ENCODE peak calls at places on chromosomes 7 and 10, in nine cellular contexts. M is tibial artery, S is gastrocnemius medialis, G is heart right ventricle, W is AG04450, N is ovary, L is kidney, F is brain microvascular endothelial cell, J is uterus. T is an unnamed sample.

GRCh38 chr10:126500866-126501265 is 112.6 kb upstream of the ADAM12 start:
- DNase-seq in M (no peak), S (no peak), G (no peak), W (peak; percentile 27), N (no peak), L (no peak), F (peak; percentile 35), J (no peak), T (no peak)

GRCh38 chr10:114684822-114685209 is 26.7 kb upstream of the ABLIM1 start:
- DNase-seq in M (no peak), S (no peak), G (peak; percentile 43), W (peak; percentile 39), N (no peak), L (no peak), F (peak; percentile 72), J (no peak), T (no peak)

GRCh38 chr7:82384779-82385178 is 58.8 kb downstream of the CACNA2D1 start:
- DNase-seq in M (no peak), S (no peak), G (no peak), W (no peak), N (no peak), L (no peak), F (no peak), J (no peak), T (no peak)

GRCh38 chr10:43822509-43823236 is 174.0 kb upstream of the ZNF32 start:
- DNase-seq in M (no peak), S (no peak), G (no peak), W (no peak), N (no peak), L (no peak), F (no peak), J (no peak), T (no peak)

GRCh38 chr10:36765777-36766176 is 359.6 kb upstream of the ANKRD30A start:
- DNase-seq in M (no peak), S (no peak), G (no peak), W (peak; percentile 10), N (no peak), L (no peak), F (peak; percentile 30), J (no peak), T (no peak)

GRCh38 chr10:42984761-42985325 is 92.0 kb upstream of the RET start:
- DNase-seq in M (peak; percentile 51), S (no peak), G (no peak), W (no peak), N (peak; percentile 3), L (peak; percentile 65), F (no peak), J (no peak), T (no peak)

GRCh38 chr7:98133181-98133580 is 26.5 kb downstream of the LMTK2 start:
- DNase-seq in M (no peak), S (no peak), G (no peak), W (no peak), N (no peak), L (no peak), F (peak; percentile 5), J (no peak), T (no peak)

GRCh38 chr10:125002423-125003145 is 60.7 kb downstream of the ZRANB1 start:
- DNase-seq in M (peak; percentile 63), S (peak; percentile 17), G (peak; percentile 13), W (no peak), N (peak; percentile 31), L (peak; percentile 37), F (no peak), J (peak; percentile 14), T (peak; percentile 51)

GRCh38 chr10:131818510-131819234 is 82.1 kb upstream of the PPP2R2D start:
- DNase-seq in M (no peak), S (no peak), G (no peak), W (no peak), N (no peak), L (peak; percentile 52), F (no peak), J (no peak), T (peak; percentile 24)

GRCh38 chr7:88928266-88928665 is 132.7 kb upstream of the TEX47 start:
- DNase-seq in M (no peak), S (no peak), G (no peak), W (no peak), N (no peak), L (no peak), F (no peak), J (no peak), T (no peak)

GRCh38 chr7:139916717-139917395 is 87.8 kb downstream of the TBXAS1 start:
- DNase-seq in M (no peak), S (no peak), G (no peak), W (no peak), N (no peak), L (no peak), F (no peak), J (no peak), T (no peak)

GRCh38 chr10:14421941-14422340 is 91.2 kb upstream of the FRMD4A start:
- DNase-seq in M (no peak), S (no peak), G (no peak), W (no peak), N (no peak), L (no peak), F (no peak), J (no peak), T (no peak)

GRCh38 chr10:30747633-30748032 is 118.1 kb upstream of the LYZL2 start:
- DNase-seq in M (no peak), S (no peak), G (no peak), W (peak; percentile 15), N (no peak), L (no peak), F (peak; percentile 38), J (no peak), T (no peak)

GRCh38 chr10:129375912-129376311 is 91.1 kb upstream of the MGMT start:
- DNase-seq in M (no peak), S (no peak), G (no peak), W (no peak), N (no peak), L (no peak), F (no peak), J (no peak), T (no peak)

GRCh38 chr7:27235387-27236052 is 7.1 kb upstream of the EVX1 start:
- DNase-seq in M (no peak), S (no peak), G (no peak), W (no peak), N (no peak), L (peak; percentile 83), F (peak; percentile 11), J (peak; percentile 46), T (peak; percentile 79)

GRCh38 chr7:2824678-2825461 is 19.2 kb downstream of the GNA12 start:
- DNase-seq in M (no peak), S (no peak), G (no peak), W (no peak), N (no peak), L (no peak), F (no peak), J (no peak), T (no peak)

GRCh38 chr7:2978403-2978802 is 65.3 kb downstream of the CARD11 start:
- DNase-seq in M (peak; percentile 69), S (no peak), G (no peak), W (no peak), N (peak; percentile 34), L (peak; percentile 91), F (no peak), J (no peak), T (no peak)

GRCh38 chr10:132560248-132560731 is 22.7 kb downstream of the INPP5A start:
- DNase-seq in M (no peak), S (no peak), G (no peak), W (no peak), N (no peak), L (no peak), F (no peak), J (no peak), T (no peak)

GRCh38 chr7:79051915-79052314 is 401.6 kb downstream of the MAGI2 start:
- DNase-seq in M (no peak), S (no peak), G (no peak), W (no peak), N (no peak), L (no peak), F (peak; percentile 2), J (no peak), T (no peak)

DNA sequence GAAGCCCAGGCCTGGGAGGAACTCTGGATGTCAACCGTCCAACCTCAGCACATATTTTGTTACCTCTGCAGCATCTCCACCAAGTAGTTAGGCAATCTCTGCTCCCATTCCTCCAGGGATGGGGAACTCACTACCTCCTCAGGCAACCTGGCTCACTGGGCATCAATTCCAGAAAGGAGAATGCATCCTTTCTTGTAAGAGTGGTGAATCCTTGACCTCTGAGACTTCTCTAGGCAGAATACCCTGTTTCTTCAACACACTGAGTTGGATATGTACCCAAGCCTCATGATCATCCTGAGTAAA is 136.7 kb upstream of the ZMIZ1 start:
- DNase-seq in M (no peak), S (no peak), G (no peak), W (no peak), N (no peak), L (no peak), F (no peak), J (no peak), T (no peak)
- H3K4me3 ChIP-seq in M (no peak overlapping the region), S (no peak overlapping the region), G (no peak overlapping the region), W (no peak overlapping the region), N (no peak overlapping the region), L (no peak overlapping the region), F (no peak overlapping the region), J (no peak overlapping the region), T (no peak overlapping the region)

DNA sequence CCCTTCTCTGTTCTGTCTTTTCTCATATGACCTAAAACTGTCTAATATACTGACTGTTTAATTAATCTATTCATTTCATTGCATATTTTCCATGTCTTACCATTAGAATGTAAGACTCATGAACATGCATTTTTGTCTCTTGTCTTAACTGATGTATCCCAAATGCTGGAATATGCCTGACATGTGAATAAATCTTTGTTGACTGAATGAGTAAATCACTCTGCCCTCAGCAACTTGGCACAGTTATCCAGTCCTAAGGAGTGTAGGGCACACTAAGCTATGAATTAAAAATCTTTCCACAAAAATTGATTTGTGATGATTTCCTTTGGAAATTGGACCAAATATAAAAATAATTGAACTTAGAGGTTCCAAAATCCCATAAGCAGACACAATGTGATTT is 111.3 kb downstream of the ETV1 start:
- DNase-seq in M (no peak), S (no peak), G (no peak), W (no peak), N (no peak), L (no peak), F (no peak), J (no peak), T (no peak)
- H3K27ac ChIP-seq in M (no peak overlapping the region), S (no peak overlapping the region), G (no peak overlapping the region), W (no peak overlapping the region), N (no peak overlapping the region), L (no peak overlapping the region), F (no peak overlapping the region), J (no peak overlapping the region), T (no peak overlapping the region)

DNA sequence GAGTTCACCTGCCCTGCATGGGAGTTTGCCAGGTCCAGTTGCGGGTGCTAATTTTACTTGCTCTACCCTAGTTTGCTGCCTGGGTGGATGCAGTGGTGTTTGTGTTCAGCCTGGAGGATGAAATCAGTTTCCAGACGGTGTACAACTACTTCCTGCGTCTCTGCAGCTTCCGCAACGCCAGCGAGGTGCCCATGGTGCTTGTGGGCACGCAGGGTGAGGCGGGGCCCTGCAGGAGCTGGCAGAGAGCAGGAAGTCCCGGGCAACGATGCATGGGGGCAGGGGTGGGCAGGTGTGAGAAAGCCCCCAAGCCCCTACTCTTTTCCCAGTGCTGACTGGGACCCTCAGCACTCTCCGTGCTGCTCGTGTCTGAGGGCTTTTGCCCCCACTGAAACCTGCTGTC is 31.3 kb downstream of the AGAP3 start:
- DNase-seq in M (no peak), S (no peak), G (no peak), W (no peak), N (no peak), L (no peak), F (no peak), J (no peak), T (no peak)
- H3K4me3 ChIP-seq in M (no peak overlapping the region), S (no peak overlapping the region), G (no peak overlapping the region), W (no peak overlapping the region), N (no peak overlapping the region), L (no peak overlapping the region), F (no peak overlapping the region), J (no peak overlapping the region), T (no peak overlapping the region)

GRCh38 chr7:128742206-128742605 is 3.0 kb downstream of the CALU start:
- DNase-seq in M (no peak), S (no peak), G (no peak), W (no peak), N (no peak), L (no peak), F (no peak), J (no peak), T (no peak)
- H3K27ac ChIP-seq in M (peak overlapping the region; percentile 11), S (peak overlapping the region; percentile 99), G (no peak overlapping the region), W (no peak overlapping the region), N (no peak overlapping the region), L (no peak overlapping the region), F (peak overlapping the region; percentile 47), J (no peak overlapping the region), T (peak overlapping the region; percentile 50)

T was measured in psoas muscle.